ENCODE peak calls at places on chromosomes 12 and 14, in four cellular contexts. K is K562, Y is GM12878, R is HepG2. J is an unnamed sample.

GRCh38 chr12:49674318-49674985 is 32.8 kb downstream of the FMNL3 start:
- DNase-seq in K (no peak), Y (no peak), R (no peak), J (no peak)

GRCh38 chr14:93136009-93136408 is 20.3 kb upstream of the ITPK1 start:
- DNase-seq in K (no peak), Y (no peak), R (no peak), J (no peak)

GRCh38 chr14:90556050-90556477 is 159.2 kb downstream of the CALM1 start:
- DNase-seq in K (no peak), Y (no peak), R (peak), J (no peak)

GRCh38 chr14:45868377-45868776 is 615.4 kb upstream of the MIS18BP1 start:
- DNase-seq in K (no peak), Y (peak), R (no peak), J (no peak)

GRCh38 chr14:38623661-38624060 is 367.8 kb upstream of the CLEC14A start:
- DNase-seq in K (no peak), Y (no peak), R (no peak), J (no peak)

GRCh38 chr12:67025543-67026114 is 243.5 kb upstream of the CAND1 start:
- DNase-seq in K (peak), Y (no peak), R (peak), J (peak)

GRCh38 chr12:62625238-62625637 is 158.6 kb downstream of the MON2 start:
- DNase-seq in K (no peak), Y (no peak), R (peak), J (no peak)

GRCh38 chr12:94297876-94298520 is 149.6 kb downstream of the PLXNC1 start:
- DNase-seq in K (no peak), Y (no peak), R (no peak), J (no peak)

GRCh38 chr14:30243805-30244204 is 315.2 kb upstream of the G2E3 start:
- DNase-seq in K (no peak), Y (no peak), R (no peak), J (no peak)

GRCh38 chr14:94591871-94592270 is 10.6 kb downstream of the SERPINA5 start:
- DNase-seq in K (no peak), Y (no peak), R (no peak), J (no peak)

GRCh38 chr12:56229819-56230448 is at the start of gene SLC39A5:
- DNase-seq in K (no peak), Y (no peak), R (no peak), J (no peak)

GRCh38 chr12:89326260-89327040 is 25.9 kb downstream of the DUSP6 start:
- DNase-seq in K (no peak), Y (no peak), R (no peak), J (no peak)

GRCh38 chr12:95591731-95592130 is 40.5 kb upstream of the USP44 start:
- DNase-seq in K (no peak), Y (no peak), R (no peak), J (no peak)

GRCh38 chr14:103688906-103689902 is 26.0 kb downstream of the XRCC3 start:
- DNase-seq in K (no peak), Y (peak), R (no peak), J (no peak)

GRCh38 chr12:52231305-52232232 is 1.5 kb upstream of the KRT7 start:
- DNase-seq in K (no peak), Y (no peak), R (no peak), J (no peak)

GRCh38 chr12:63822352-63822751 is 22.1 kb upstream of the SRGAP1 start:
- DNase-seq in K (no peak), Y (no peak), R (no peak), J (no peak)

GRCh38 chr12:113582521-113583218 is 111.0 kb upstream of the LHX5 start:
- DNase-seq in K (peak), Y (no peak), R (no peak), J (no peak)

GRCh38 chr12:7122876-7123769 is 5.6 kb downstream of the RBP5 start:
- DNase-seq in K (peak), Y (no peak), R (no peak), J (no peak)

GRCh38 chr14:77912754-77913556 is 113.0 kb downstream of the ADCK1 start:
- DNase-seq in K (no peak), Y (no peak), R (no peak), J (no peak)

GRCh38 chr14:85534435-85534834 is 4.5 kb downstream of the FLRT2 start:
- DNase-seq in K (no peak), Y (no peak), R (no peak), J (no peak)

GRCh38 chr14:36997843-36998242 is 174.6 kb downstream of the SLC25A21 start:
- DNase-seq in K (no peak), Y (no peak), R (no peak), J (no peak)

GRCh38 chr14:37946819-37947218 is 260.9 kb upstream of the SSTR1 start:
- DNase-seq in K (no peak), Y (no peak), R (no peak), J (no peak)

GRCh38 chr14:29536886-29537511 is 390.6 kb downstream of the PRKD1 start:
- DNase-seq in K (no peak), Y (no peak), R (peak), J (no peak)

GRCh38 chr14:56487761-56488160 is 91.8 kb upstream of the TMEM260 start:
- DNase-seq in K (no peak), Y (no peak), R (no peak), J (no peak)

GRCh38 chr12:122227341-122227740 is 1.5 kb upstream of the DIABLO start:
- DNase-seq in K (no peak), Y (no peak), R (no peak), J (no peak)

GRCh38 chr14:77653473-77653872 is 37.0 kb upstream of the SPTLC2 start:
- DNase-seq in K (peak), Y (no peak), R (no peak), J (no peak)

GRCh38 chr14:96754845-96755184 is 42.4 kb upstream of the VRK1 start:
- DNase-seq in K (no peak), Y (no peak), R (no peak), J (no peak)
- TF ChIP-seq TAF1 in K (no peak), Y (no peak), R (no peak), J (no peak)

DNA sequence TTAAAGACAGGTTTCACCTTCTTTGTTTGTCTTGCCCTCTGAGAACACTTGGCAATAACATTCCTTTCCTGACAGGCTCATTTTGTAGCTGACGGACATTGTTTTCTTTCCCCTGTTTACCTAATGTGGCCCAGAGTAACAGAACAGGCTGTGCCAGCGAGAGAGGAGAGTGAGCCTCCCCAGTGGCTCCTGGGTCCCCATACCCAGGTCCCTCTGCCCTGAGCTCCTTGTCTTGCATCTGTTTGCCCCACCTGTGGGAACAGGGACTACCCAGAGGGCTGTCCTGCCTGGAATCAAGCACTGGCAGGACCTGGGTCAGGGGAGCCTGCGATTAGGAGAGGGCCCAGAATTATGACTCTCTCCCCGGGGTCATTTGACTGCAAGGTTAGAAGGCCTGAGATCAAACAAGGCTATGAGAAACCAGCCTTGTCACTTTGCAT is 222.9 kb downstream of the ZFP36L1 start:
- DNase-seq in K (no peak), Y (no peak), R (peak), J (no peak)
- TF ChIP-seq POLR2A in K (no peak), Y (no peak), R (no peak), J (no peak)

DNA sequence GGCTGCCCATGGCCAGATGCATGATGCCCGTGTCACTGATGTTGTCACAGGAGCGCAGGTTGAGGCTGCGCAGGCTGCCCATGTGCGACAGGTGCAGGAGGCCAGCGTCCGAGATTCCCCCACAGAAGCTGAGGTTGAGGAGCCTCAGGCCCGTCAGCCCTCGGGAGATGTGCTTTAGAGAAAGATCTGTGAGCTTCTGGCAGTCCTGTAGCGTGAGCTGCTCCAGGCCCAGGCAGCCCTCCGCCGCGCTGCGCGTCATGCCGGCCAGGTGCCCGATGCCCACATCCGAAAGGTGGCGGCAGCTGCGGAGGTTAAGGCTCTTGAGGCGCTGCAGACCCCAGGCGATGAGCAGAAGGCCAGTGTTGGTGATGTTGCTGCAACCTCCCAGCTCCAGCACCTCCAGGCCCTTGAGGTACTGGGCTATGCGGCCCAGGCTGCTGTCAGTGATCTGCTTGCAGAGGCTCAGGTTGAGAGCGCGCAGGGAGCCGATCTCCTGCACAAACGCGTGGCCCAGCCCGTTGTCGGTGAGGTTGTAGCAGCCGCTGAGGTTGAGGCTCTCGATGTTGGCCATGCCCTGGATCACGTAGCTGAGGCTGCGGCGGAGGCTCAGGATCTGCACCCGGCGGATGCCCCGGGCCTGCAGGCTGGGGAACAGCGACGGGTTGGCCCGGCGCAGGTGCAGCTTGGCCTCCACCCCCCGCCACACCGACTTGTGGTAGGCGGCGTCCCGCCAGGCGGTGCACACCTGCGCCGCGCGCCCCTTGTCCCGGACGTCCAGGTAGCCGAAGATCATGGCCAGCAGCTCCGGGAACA is 943 bp downstream of the FBXL14 start:
- DNase-seq in K (no peak), Y (no peak), R (no peak), J (no peak)
- TF ChIP-seq POLR2AphosphoS5 in K (no peak), Y (no peak), R (no peak), J (peak)

DNA sequence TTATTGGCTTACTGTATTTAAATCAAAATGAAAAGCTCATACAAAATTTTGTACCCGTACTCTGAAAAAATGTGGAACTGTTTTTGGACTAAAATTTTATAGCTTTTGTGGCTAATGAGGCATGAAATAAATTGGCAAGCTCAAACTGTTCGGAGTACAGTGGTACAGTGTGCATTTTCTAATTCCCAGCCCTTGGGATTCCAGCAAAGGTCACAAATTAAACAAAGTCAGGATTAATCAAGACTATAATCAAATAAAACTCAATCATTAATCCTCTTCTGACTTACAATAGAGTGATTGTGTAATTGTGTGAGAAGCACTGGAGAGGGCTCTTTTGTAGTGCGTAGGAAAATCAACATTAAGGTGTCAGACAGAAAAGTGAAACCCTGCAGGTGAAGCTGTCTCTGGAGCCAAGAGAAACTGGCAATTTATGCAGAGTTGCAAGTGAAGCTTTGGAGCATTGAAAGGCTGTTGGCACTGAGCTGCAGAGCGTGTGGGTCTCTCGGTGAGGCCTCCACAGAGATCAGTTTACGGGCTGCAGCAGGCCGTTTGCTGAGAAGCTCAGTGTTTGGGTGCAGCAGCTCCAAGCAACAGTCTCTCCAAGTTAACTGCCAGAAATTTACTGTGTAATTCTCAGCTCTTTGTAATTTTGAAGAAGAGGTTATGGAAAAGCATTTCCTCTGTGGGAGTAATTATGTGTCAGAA is 275.9 kb downstream of the FBXL14 start:
- DNase-seq in K (no peak), Y (no peak), R (no peak), J (no peak)
- TF ChIP-seq TAF1 in K (no peak), Y (no peak), R (no peak), J (no peak)

J was measured in GM12891.